ENCODE peak calls at places on chromosome 15, in eight cellular contexts. K is IMR-90; T is left lung; O is CD4-positive, CD25-positive, alpha-beta regulatory T cell; J is right cardiac atrium; H is ascending aorta; V is WERI-Rb-1; X is endothelial cell of umbilical vein. S is an unnamed sample.

GRCh38 chr15:32959077-32959476 is 235.4 kb downstream of the FMN1 start:
- DNase-seq in K (peak; percentile 92), T (no peak), O (no peak), J (no peak), H (no peak), V (no peak), X (no peak), S (no peak)

GRCh38 chr15:50854594-50855490 is 53.6 kb upstream of the AP4E1 start:
- DNase-seq in K (peak; percentile 11), T (no peak), O (no peak), J (no peak), H (no peak), V (no peak), X (no peak), S (no peak)

GRCh38 chr15:70061696-70062270 is 35.9 kb downstream of the TLE3 start:
- DNase-seq in K (no peak), T (no peak), O (no peak), J (no peak), H (no peak), V (no peak), X (no peak), S (no peak)

GRCh38 chr15:55253580-55253979 is 36.0 kb downstream of the RAB27A start:
- DNase-seq in K (peak; percentile 89), T (no peak), O (no peak), J (no peak), H (no peak), V (no peak), X (no peak), S (no peak)

GRCh38 chr15:57395292-57395691 is 19.0 kb downstream of the CGNL1 start:
- DNase-seq in K (peak; percentile 68), T (no peak), O (no peak), J (no peak), H (no peak), V (peak; percentile 68), X (peak; percentile 91), S (no peak)

GRCh38 chr15:82936966-82937647 is 15.4 kb downstream of the HOMER2 start:
- DNase-seq in K (peak; percentile 6), T (no peak), O (no peak), J (no peak), H (no peak), V (no peak), X (no peak), S (no peak)

GRCh38 chr15:93779341-93779740 is 452.0 kb upstream of the MCTP2 start:
- DNase-seq in K (no peak), T (no peak), O (no peak), J (no peak), H (no peak), V (no peak), X (no peak), S (no peak)

GRCh38 chr15:80850941-80851451 is 71.8 kb downstream of the CEMIP start:
- DNase-seq in K (no peak), T (no peak), O (no peak), J (no peak), H (no peak), V (no peak), X (no peak), S (no peak)

GRCh38 chr15:40918799-40919392 is 10.2 kb upstream of the DLL4 start:
- DNase-seq in K (no peak), T (no peak), O (no peak), J (peak; percentile 50), H (no peak), V (no peak), X (peak; percentile 68), S (no peak)

GRCh38 chr15:74262635-74263034 is 26.5 kb downstream of the CCDC33 start:
- DNase-seq in K (no peak), T (no peak), O (no peak), J (no peak), H (no peak), V (no peak), X (peak; percentile 8), S (no peak)

GRCh38 chr15:75523011-75523410 is 56.1 kb downstream of the PTPN9 start:
- DNase-seq in K (no peak), T (no peak), O (no peak), J (no peak), H (no peak), V (no peak), X (no peak), S (no peak)

GRCh38 chr15:28881600-28881999 is 4.2 kb upstream of the APBA2 start:
- DNase-seq in K (no peak), T (no peak), O (no peak), J (no peak), H (no peak), V (no peak), X (no peak), S (no peak)

GRCh38 chr15:70863450-70864218 is 9.7 kb upstream of the LARP6 start:
- DNase-seq in K (peak; percentile 92), T (no peak), O (no peak), J (peak; percentile 68), H (no peak), V (no peak), X (peak; percentile 18), S (no peak)

GRCh38 chr15:39587291-39587909 is 6.5 kb downstream of the THBS1 start:
- DNase-seq in K (peak; percentile 47), T (no peak), O (no peak), J (no peak), H (no peak), V (no peak), X (peak; percentile 74), S (no peak)

GRCh38 chr15:99472416-99473145 is 93.2 kb upstream of the MEF2A start:
- DNase-seq in K (no peak), T (no peak), O (no peak), J (peak; percentile 34), H (no peak), V (no peak), X (no peak), S (no peak)

GRCh38 chr15:99464137-99464536 is 101.6 kb upstream of the MEF2A start:
- DNase-seq in K (no peak), T (no peak), O (no peak), J (no peak), H (no peak), V (no peak), X (no peak), S (no peak)

GRCh38 chr15:99467861-99468460 is 97.8 kb upstream of the MEF2A start:
- DNase-seq in K (peak; percentile 31), T (no peak), O (no peak), J (no peak), H (no peak), V (no peak), X (no peak), S (no peak)

GRCh38 chr15:99467338-99467720 is 98.5 kb upstream of the MEF2A start:
- DNase-seq in K (no peak), T (no peak), O (no peak), J (no peak), H (no peak), V (no peak), X (no peak), S (no peak)

DNA sequence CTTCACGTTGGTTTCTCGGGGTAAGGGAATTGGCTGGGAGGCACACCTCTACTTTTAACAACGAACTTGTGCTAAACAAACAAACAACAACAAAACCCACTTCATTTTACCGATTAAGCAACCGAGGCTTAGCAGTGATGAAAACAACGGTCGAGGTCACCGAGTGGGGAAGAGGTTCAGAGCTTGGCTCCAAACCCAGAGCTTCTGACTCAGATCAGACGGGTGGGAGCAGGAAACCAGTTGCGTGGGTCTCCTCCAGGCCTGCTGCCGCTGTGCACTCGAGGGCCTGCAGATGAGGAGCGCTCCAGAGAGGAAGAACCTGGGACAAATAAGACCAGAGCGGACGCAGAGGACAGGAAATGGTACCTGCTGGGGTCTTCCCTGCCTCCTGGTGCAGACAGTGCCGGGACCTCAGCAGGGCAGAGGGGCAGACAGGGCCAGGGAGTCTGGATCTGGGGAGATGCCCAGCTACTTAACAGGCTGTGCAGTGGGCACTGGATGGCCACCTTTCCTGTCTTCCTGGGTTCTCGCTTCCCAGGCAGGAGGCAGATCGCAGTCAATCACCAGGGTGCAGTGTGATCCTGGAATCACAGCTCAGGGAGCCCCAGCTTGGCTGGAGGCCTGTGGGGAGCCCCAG is 99.0 kb upstream of the MEF2A start:
- DNase-seq in K (no peak), T (no peak), O (no peak), J (no peak), H (no peak), V (no peak), X (peak; percentile 26), S (no peak)
- H3K9me3 ChIP-seq in K (no peaks in the 10 kb centered on the region), T (no peaks in the 10 kb centered on the region), O (peaks cover 12% of the 10 kb centered on the region), J (no peaks in the 10 kb centered on the region), H (peaks cover 31% of the 10 kb centered on the region), V (peaks cover 8% of the 10 kb centered on the region), X (no peaks in the 10 kb centered on the region), S (no peaks in the 10 kb centered on the region)

GRCh38 chr15:20643024-20643770 is 101.6 kb upstream of the GOLGA6L6 start:
- DNase-seq in K (no peak), T (no peak), O (no peak), J (peak; percentile 22), H (no peak), V (no peak), X (no peak), S (no peak)

GRCh38 chr15:20644026-20644425 is 102.4 kb upstream of the GOLGA6L6 start:
- DNase-seq in K (no peak), T (no peak), O (no peak), J (peak; percentile 14), H (no peak), V (no peak), X (no peak), S (no peak)

GRCh38 chr15:20646529-20647142 is 105.0 kb upstream of the GOLGA6L6 start:
- DNase-seq in K (no peak), T (no peak), O (no peak), J (peak; percentile 47), H (no peak), V (no peak), X (no peak), S (no peak)

GRCh38 chr15:20644896-20645295 is 103.3 kb upstream of the GOLGA6L6 start:
- DNase-seq in K (no peak), T (no peak), O (no peak), J (peak; percentile 13), H (no peak), V (no peak), X (no peak), S (no peak)

GRCh38 chr15:20645956-20646355 is 104.4 kb upstream of the GOLGA6L6 start:
- DNase-seq in K (no peak), T (peak; percentile 66), O (no peak), J (peak; percentile 77), H (peak; percentile 54), V (no peak), X (no peak), S (no peak)
- H3K9me3 ChIP-seq in K (peaks cover 23% of the 10 kb centered on the region), T (no peaks in the 10 kb centered on the region), O (no peaks in the 10 kb centered on the region), J (no peaks in the 10 kb centered on the region), H (no peaks in the 10 kb centered on the region), V (no peaks in the 10 kb centered on the region), X (peaks cover 14% of the 10 kb centered on the region), S (no peaks in the 10 kb centered on the region)

DNA sequence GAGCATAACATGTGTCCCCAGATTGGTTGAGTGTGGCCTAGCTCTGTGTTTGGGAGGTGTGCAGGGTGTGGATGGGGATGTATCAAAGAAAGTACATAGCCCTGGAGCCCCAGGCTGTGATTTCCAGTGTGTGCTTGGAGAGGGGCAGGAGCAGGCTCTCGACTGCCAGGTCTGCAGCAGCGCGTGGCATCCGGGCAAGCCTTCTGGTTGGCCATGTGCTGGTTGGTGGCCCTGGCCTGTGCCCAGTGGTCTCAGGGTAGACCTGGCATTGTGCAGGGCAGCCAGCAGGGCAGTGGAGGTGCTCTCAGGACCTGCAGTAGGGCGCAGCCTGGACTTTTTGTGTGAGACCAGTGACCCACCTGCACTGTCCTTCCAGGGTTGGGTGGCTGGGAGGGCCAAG is 231.5 kb downstream of the UBE3A start:
- DNase-seq in K (no peak), T (no peak), O (no peak), J (no peak), H (no peak), V (no peak), X (no peak), S (no peak)
- H3K9me3 ChIP-seq in K (peaks cover 75% of the 10 kb centered on the region), T (no peaks in the 10 kb centered on the region), O (peaks cover 55% of the 10 kb centered on the region), J (no peaks in the 10 kb centered on the region), H (no peaks in the 10 kb centered on the region), V (no peaks in the 10 kb centered on the region), X (peaks cover 19% of the 10 kb centered on the region), S (no peaks in the 10 kb centered on the region)

GRCh38 chr15:25243800-25244097 is 195.1 kb downstream of the UBE3A start:
- DNase-seq in K (no peak), T (peak; percentile 8), O (no peak), J (peak; percentile 34), H (no peak), V (peak; percentile 2), X (no peak), S (no peak)
- H3K9me3 ChIP-seq in K (peaks cover 67% of the 10 kb centered on the region), T (no peaks in the 10 kb centered on the region), O (peaks cover 65% of the 10 kb centered on the region), J (no peaks in the 10 kb centered on the region), H (peaks cover 18% of the 10 kb centered on the region), V (peaks cover 5% of the 10 kb centered on the region), X (peaks cover 19% of the 10 kb centered on the region), S (no peaks in the 10 kb centered on the region)

S was measured in T-helper 17 cell.